ENCODE peak calls at places on chromosomes 5 and 9, in eight cellular contexts. I is activated naive CD8-positive, alpha-beta T cell treated with anti-CD3 and anti-CD28 coated beads, Interleukin-2, amount 50 U/mL, for 24 hours; J is sigmoid colon; A is GDM1; L is AML-193; N is CD4-positive, alpha-beta T cell; O is GM23248; G is left colon. Z is an unnamed sample.

GRCh38 chr5:132438931-132439330 is 51.6 kb downstream of the IRF1 start:
- DNase-seq in J (no peak), L (no peak), G (no peak), O (peak), N (no peak), A (no peak), I (no peak), Z (no peak)

GRCh38 chr9:84785766-84786547 is 116.4 kb downstream of the NTRK2 start:
- DNase-seq in L (no peak), J (no peak), I (no peak), G (no peak), O (no peak), A (no peak), N (no peak), Z (no peak)

GRCh38 chr5:159133041-159133741 is 33.5 kb upstream of the EBF1 start:
- DNase-seq in J (no peak), A (no peak), L (peak), N (no peak), O (peak), I (no peak), G (no peak), Z (no peak)

GRCh38 chr5:151298063-151298462 is 5.5 kb downstream of the SLC36A3 start:
- DNase-seq in I (no peak), A (no peak), N (no peak), O (peak), G (peak), J (no peak), L (peak), Z (no peak)

GRCh38 chr5:150398432-150399157 is 14.1 kb downstream of the CD74 start:
- DNase-seq in N (no peak), A (no peak), I (no peak), G (peak), J (no peak), O (peak), L (no peak), Z (no peak)

GRCh38 chr5:107532182-107532878 is 138.4 kb downstream of the EFNA5 start:
- DNase-seq in J (no peak), L (no peak), G (no peak), A (no peak), I (no peak), O (no peak), N (no peak), Z (no peak)

GRCh38 chr5:140337880-140338279 is 8.5 kb downstream of the HBEGF start:
- DNase-seq in O (no peak), J (no peak), G (no peak), I (no peak), L (no peak), N (no peak), A (no peak), Z (no peak)

GRCh38 chr5:52043543-52043942 is 660.3 kb downstream of the ISL1 start:
- DNase-seq in J (no peak), I (no peak), A (no peak), G (no peak), L (no peak), N (no peak), O (no peak), Z (no peak)

GRCh38 chr9:129338701-129339445 is 160.8 kb upstream of the IER5L start:
- DNase-seq in L (no peak), I (no peak), J (no peak), N (no peak), O (peak), G (no peak), A (no peak), Z (no peak)

GRCh38 chr5:142874537-142874936 is 104.4 kb downstream of the ARHGAP26 start:
- DNase-seq in J (no peak), L (no peak), O (no peak), G (peak), I (no peak), A (no peak), N (no peak), Z (peak)

GRCh38 chr9:136587944-136588662 is 42.3 kb upstream of the NOTCH1 start:
- DNase-seq in I (no peak), G (no peak), N (no peak), A (no peak), L (no peak), O (no peak), J (no peak), Z (no peak)